ENCODE peak calls at places on chromosome 21, in five cellular contexts. L is H1, P is K562, G is SK-N-SH, K is HepG2. D is an unnamed sample.

GRCh38 chr21:17900281-17900989 is 81.3 kb upstream of the C21orf91 start:
- DNase-seq in L (no peak), P (no peak), G (no peak), K (no peak), D (no peak)

GRCh38 chr21:14383596-14384210 is 757 bp upstream of the HSPA13 start:
- DNase-seq in L (peak; percentile 10), P (no peak), G (no peak), K (no peak), D (peak; percentile 12)

GRCh38 chr21:25835397-25835796 is 100.6 kb downstream of the GABPA start:
- DNase-seq in L (no peak), P (no peak), G (no peak), K (no peak), D (no peak)

GRCh38 chr21:19781881-19782652 is 1216.1 kb upstream of the NCAM2 start:
- DNase-seq in L (peak; percentile 3), P (no peak), G (no peak), K (no peak), D (no peak)

GRCh38 chr21:31732891-31733520 is 1.1 kb upstream of the SCAF4 start:
- DNase-seq in L (no peak), P (peak; percentile 39), G (peak; percentile 52), K (peak; percentile 15), D (no peak)

GRCh38 chr21:43337901-43338655 is 88.9 kb downstream of the SIK1 start:
- DNase-seq in L (no peak), P (no peak), G (no peak), K (no peak), D (no peak)

GRCh38 chr21:31460985-31461384 is 116.9 kb upstream of the TIAM1 start:
- DNase-seq in L (no peak), P (no peak), G (no peak), K (no peak), D (no peak)

GRCh38 chr21:14987370-14988170 is 77.2 kb downstream of the NRIP1 start:
- DNase-seq in L (no peak), P (no peak), G (no peak), K (no peak), D (no peak)

GRCh38 chr21:27201197-27201596 is 234.3 kb upstream of the ADAMTS5 start:
- DNase-seq in L (no peak), P (no peak), G (no peak), K (no peak), D (no peak)

GRCh38 chr21:17472592-17473271 is 40.1 kb upstream of the CXADR start:
- DNase-seq in L (no peak), P (no peak), G (no peak), K (peak; percentile 99), D (no peak)

GRCh38 chr21:42757422-42757821 is 104.0 kb downstream of the PDE9A start:
- DNase-seq in L (no peak), P (no peak), G (no peak), K (no peak), D (no peak)

GRCh38 chr21:34881894-34882371 is 167.2 kb downstream of the RUNX1 start:
- DNase-seq in L (no peak), P (no peak), G (no peak), K (no peak), D (no peak)

GRCh38 chr21:24840287-24840686 is 767.0 kb downstream of the MRPL39 start:
- DNase-seq in L (peak; percentile 21), P (no peak), G (no peak), K (no peak), D (no peak)

GRCh38 chr21:23475518-23476189 is 2131.6 kb downstream of the MRPL39 start:
- DNase-seq in L (no peak), P (no peak), G (peak; percentile 28), K (no peak), D (no peak)

GRCh38 chr21:43361493-43362296 is 65.2 kb downstream of the SIK1 start:
- DNase-seq in L (no peak), P (no peak), G (no peak), K (no peak), D (peak; percentile 73)

GRCh38 chr21:46001821-46002681 is 20.5 kb downstream of the COL6A1 start:
- DNase-seq in L (no peak), P (no peak), G (peak; percentile 23), K (no peak), D (no peak)
- TF ChIP-seq CHD2 in L (no peak), P (no peak), G (no peak), K (no peak), D (no peak)

GRCh38 chr21:29448766-29449165 is 150.0 kb downstream of the BACH1 start:
- DNase-seq in L (no peak), P (no peak), G (no peak), K (no peak), D (no peak)

GRCh38 chr21:29443398-29444010 is 144.8 kb downstream of the BACH1 start:
- DNase-seq in L (no peak), P (no peak), G (no peak), K (no peak), D (no peak)

GRCh38 chr21:29453511-29453910 is 154.8 kb downstream of the BACH1 start:
- DNase-seq in L (no peak), P (no peak), G (no peak), K (no peak), D (no peak)

GRCh38 chr21:29454179-29454578 is 155.5 kb downstream of the BACH1 start:
- DNase-seq in L (no peak), P (no peak), G (no peak), K (no peak), D (no peak)

GRCh38 chr21:29449306-29449940 is 150.7 kb downstream of the BACH1 start:
- DNase-seq in L (no peak), P (no peak), G (no peak), K (no peak), D (no peak)
- TF ChIP-seq YY1 in L (no peak), P (no peak), G (no peak), K (no peak), D (no peak)

DNA sequence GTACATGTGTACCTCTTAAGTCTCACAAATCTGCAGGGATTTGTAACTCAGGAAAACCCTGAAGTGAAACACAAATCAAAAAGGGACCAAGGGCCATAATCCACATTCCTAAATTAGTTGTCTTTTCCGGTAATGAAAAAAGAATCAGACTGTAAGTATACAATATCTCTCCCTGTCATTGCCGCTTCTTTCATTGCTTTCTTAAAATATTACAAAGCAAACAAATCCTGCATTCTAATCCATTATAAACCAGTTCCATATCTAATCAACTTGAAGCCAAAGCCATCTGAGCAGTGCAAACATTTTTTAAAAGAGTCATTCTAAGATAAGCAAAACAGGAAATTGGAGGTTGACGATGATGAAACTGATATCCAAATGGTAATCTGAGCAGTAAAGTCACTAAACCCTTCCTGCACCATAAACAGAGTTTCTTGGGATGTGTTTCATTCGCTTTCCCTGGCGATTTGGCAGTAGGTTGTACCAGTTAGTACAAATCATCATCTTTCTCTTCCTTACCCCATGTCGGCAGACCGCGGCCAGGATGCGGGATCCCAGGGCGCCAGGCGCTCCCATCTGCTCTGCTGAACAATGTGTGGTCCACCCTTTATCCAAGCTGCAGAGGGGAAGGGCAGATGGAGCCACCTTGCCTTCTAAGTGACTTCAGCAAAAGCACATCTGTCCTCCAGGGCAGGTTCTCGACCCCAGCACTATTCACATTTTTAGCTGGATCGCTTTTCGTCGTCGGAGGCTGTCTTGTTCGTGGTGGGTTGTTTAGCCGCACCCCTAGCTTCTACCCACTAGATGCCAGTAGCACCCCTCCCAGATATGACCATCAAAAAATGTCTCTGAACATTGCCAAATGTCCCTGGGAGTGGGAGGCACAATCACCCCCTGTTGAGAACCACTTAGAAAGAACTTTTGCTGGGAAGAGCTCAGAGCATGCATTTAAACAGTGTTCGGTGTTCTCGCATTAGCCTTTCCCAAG is 58.4 kb upstream of the SIM2 start:
- DNase-seq in L (no peak), P (no peak), G (no peak), K (no peak), D (no peak)
- TF ChIP-seq CHD2 in L (no peak), P (no peak), G (no peak), K (no peak), D (no peak)

DNA sequence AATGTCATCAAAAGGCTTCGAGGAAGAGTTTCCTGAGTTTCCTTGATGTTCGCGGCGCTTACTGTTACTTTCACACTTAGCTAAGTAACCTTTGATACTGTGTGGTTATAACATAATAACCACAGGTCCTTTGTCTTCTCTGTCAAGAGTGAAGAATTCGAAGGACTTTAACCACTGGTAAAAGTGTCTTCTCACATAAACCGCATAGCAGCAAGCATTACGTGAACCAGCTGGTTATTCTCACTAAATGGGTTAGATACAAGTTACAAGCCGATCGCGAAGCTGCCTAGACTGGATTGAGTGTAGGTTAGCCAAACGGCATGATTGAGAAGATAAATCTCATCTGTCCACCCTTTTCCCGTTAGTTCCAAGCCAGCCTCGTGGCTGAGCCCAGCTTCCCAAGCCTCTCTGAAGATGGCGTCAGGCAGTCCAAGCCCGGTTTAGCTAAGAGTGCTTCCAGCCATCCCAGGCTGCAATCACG is 18.3 kb upstream of the IFNGR2 start:
- DNase-seq in L (no peak), P (no peak), G (no peak), K (no peak), D (no peak)
- TF ChIP-seq YY1 in L (no peak), P (no peak), G (no peak), K (no peak), D (no peak)

DNA sequence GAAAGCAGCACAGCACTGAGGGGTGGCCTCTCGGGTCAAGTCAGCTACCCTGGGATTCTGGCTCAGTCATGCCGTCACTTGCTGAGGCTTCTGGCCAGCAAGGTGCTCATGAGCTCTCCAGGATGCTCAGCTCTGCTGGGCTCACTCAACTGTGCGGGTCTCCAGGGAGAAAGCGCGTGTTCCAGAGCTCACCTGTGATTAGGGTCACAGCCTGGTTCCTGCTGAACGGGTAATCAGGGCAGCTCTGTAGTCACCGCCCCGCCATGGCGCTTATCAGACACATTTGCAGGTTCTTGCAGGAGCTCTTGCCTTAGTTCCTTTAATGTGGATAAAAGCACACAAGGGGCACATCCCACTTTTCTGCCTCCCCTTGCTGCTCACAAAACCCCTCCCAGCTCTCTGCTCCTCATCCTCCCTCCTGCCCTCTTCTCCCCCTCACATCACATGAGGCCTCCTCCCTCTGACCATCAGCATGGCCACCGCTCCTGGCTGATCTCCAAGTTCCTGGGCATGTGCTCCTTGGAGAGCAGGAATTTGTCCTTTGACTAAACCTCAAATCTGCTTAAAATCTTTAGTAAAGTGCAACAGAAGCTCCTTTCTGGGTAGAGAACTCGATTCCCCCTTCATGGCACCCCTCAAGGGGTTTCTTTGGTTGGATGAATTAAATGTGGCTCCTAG is 2.0 kb downstream of the PCP4 start:
- DNase-seq in L (no peak), P (no peak), G (no peak), K (no peak), D (no peak)
- TF ChIP-seq CHD2 in L (no peak), P (no peak), G (no peak), K (no peak), D (no peak)

D was measured in GM12878.